ENCODE peak calls at places on chromosome 14, in five cellular contexts. One of them, this sample, is unnamed.

GRCh38 chr14:68723808-68724268 is 69.0 kb downstream of the ZFP36L1 start:
- DNase-seq in esophagus muscularis mucosa: no peak
- DNase-seq in GM23338: no peak
- DNase-seq in upper lobe of left lung: no peak
- DNase-seq in spleen: no peak
- DNase-seq in this sample: no peak

GRCh38 chr14:70919774-70920173 is 12.5 kb downstream of the PCNX1 start:
- DNase-seq in upper lobe of left lung: no peak
- DNase-seq in GM23338: peak; percentile 25
- DNase-seq in esophagus muscularis mucosa: no peak
- DNase-seq in spleen: no peak
- DNase-seq in this sample: no peak

GRCh38 chr14:39488600-39488999 is 56.4 kb upstream of the FBXO33 start:
- DNase-seq in upper lobe of left lung: no peak
- DNase-seq in esophagus muscularis mucosa: no peak
- DNase-seq in spleen: no peak
- DNase-seq in GM23338: peak; percentile 93
- DNase-seq in this sample: no peak

GRCh38 chr14:104072586-104072985 is 12.9 kb upstream of the ASPG start:
- DNase-seq in esophagus muscularis mucosa: no peak
- DNase-seq in upper lobe of left lung: no peak
- DNase-seq in spleen: no peak
- DNase-seq in GM23338: no peak
- DNase-seq in this sample: no peak

GRCh38 chr14:40100544-40101196 is 668.4 kb upstream of the FBXO33 start:
- DNase-seq in spleen: no peak
- DNase-seq in upper lobe of left lung: no peak
- DNase-seq in esophagus muscularis mucosa: no peak
- DNase-seq in GM23338: no peak
- DNase-seq in this sample: no peak

GRCh38 chr14:29906256-29906885 is 21.3 kb downstream of the PRKD1 start:
- DNase-seq in upper lobe of left lung: no peak
- DNase-seq in spleen: no peak
- DNase-seq in esophagus muscularis mucosa: no peak
- DNase-seq in GM23338: no peak
- DNase-seq in this sample: no peak

GRCh38 chr14:32588448-32589320 is 259.6 kb downstream of the AKAP6 start:
- DNase-seq in spleen: no peak
- DNase-seq in GM23338: peak; percentile 74
- DNase-seq in upper lobe of left lung: no peak
- DNase-seq in esophagus muscularis mucosa: no peak
- DNase-seq in this sample: no peak

GRCh38 chr14:51472881-51473280 is 178.8 kb upstream of the FRMD6 start:
- DNase-seq in spleen: no peak
- DNase-seq in esophagus muscularis mucosa: no peak
- DNase-seq in upper lobe of left lung: no peak
- DNase-seq in GM23338: no peak
- DNase-seq in this sample: no peak

GRCh38 chr14:31326111-31326510 is 94.2 kb downstream of the HEATR5A start:
- DNase-seq in spleen: no peak
- DNase-seq in esophagus muscularis mucosa: no peak
- DNase-seq in upper lobe of left lung: no peak
- DNase-seq in GM23338: no peak
- DNase-seq in this sample: no peak

GRCh38 chr14:51682411-51682810 is 30.7 kb downstream of the FRMD6 start:
- DNase-seq in spleen: no peak
- DNase-seq in esophagus muscularis mucosa: no peak
- DNase-seq in upper lobe of left lung: no peak
- DNase-seq in GM23338: no peak
- DNase-seq in this sample: no peak

GRCh38 chr14:72444701-72445100 is 449.2 kb downstream of the DPF3 start:
- DNase-seq in spleen: no peak
- DNase-seq in GM23338: no peak
- DNase-seq in esophagus muscularis mucosa: no peak
- DNase-seq in upper lobe of left lung: no peak
- DNase-seq in this sample: no peak

GRCh38 chr14:95518045-95518751 is 1.7 kb upstream of the SYNE3 start:
- DNase-seq in GM23338: no peak
- DNase-seq in esophagus muscularis mucosa: no peak
- DNase-seq in upper lobe of left lung: no peak
- DNase-seq in spleen: peak; percentile 58
- DNase-seq in this sample: no peak

GRCh38 chr14:93137864-93138263 is 22.1 kb upstream of the ITPK1 start:
- DNase-seq in spleen: no peak
- DNase-seq in upper lobe of left lung: peak; percentile 92
- DNase-seq in esophagus muscularis mucosa: no peak
- DNase-seq in GM23338: peak; percentile 38
- DNase-seq in this sample: no peak

GRCh38 chr14:102063808-102064429 is 22.9 kb downstream of the HSP90AA1 start:
- DNase-seq in GM23338: peak; percentile 24
- DNase-seq in esophagus muscularis mucosa: no peak
- DNase-seq in spleen: peak; percentile 33
- DNase-seq in upper lobe of left lung: no peak
- DNase-seq in this sample: no peak

GRCh38 chr14:51576899-51577298 is 74.8 kb upstream of the FRMD6 start:
- DNase-seq in GM23338: no peak
- DNase-seq in upper lobe of left lung: no peak
- DNase-seq in spleen: no peak
- DNase-seq in esophagus muscularis mucosa: no peak
- DNase-seq in this sample: no peak

GRCh38 chr14:74583689-74584434 is 28.2 kb downstream of the LTBP2 start:
- DNase-seq in spleen: peak; percentile 21
- DNase-seq in GM23338: no peak
- DNase-seq in esophagus muscularis mucosa: no peak
- DNase-seq in upper lobe of left lung: no peak
- DNase-seq in this sample: no peak

GRCh38 chr14:80981156-80981555 is 25.7 kb downstream of the TSHR start:
- DNase-seq in GM23338: no peak
- DNase-seq in esophagus muscularis mucosa: no peak
- DNase-seq in spleen: no peak
- DNase-seq in upper lobe of left lung: no peak
- DNase-seq in this sample: no peak

GRCh38 chr14:80977103-80977728 is 21.8 kb downstream of the TSHR start:
- DNase-seq in GM23338: peak; percentile 46
- DNase-seq in upper lobe of left lung: no peak
- DNase-seq in spleen: no peak
- DNase-seq in esophagus muscularis mucosa: no peak
- DNase-seq in this sample: no peak

GRCh38 chr14:80981673-80982072 is 26.3 kb downstream of the TSHR start:
- DNase-seq in spleen: no peak
- DNase-seq in esophagus muscularis mucosa: no peak
- DNase-seq in upper lobe of left lung: no peak
- DNase-seq in GM23338: no peak
- DNase-seq in this sample: no peak

GRCh38 chr14:80979951-80980350 is 24.5 kb downstream of the TSHR start:
- DNase-seq in upper lobe of left lung: no peak
- DNase-seq in spleen: no peak
- DNase-seq in esophagus muscularis mucosa: no peak
- DNase-seq in GM23338: no peak
- DNase-seq in this sample: no peak

GRCh38 chr14:80978403-80978802 is 23.0 kb downstream of the TSHR start:
- DNase-seq in esophagus muscularis mucosa: no peak
- DNase-seq in spleen: no peak
- DNase-seq in upper lobe of left lung: no peak
- DNase-seq in GM23338: peak; percentile 5
- DNase-seq in this sample: no peak
- H3K4me1 ChIP-seq in esophagus muscularis mucosa: peaks cover 20% of the 10 kb centered on the region
- H3K4me1 ChIP-seq in spleen: no peaks in the 10 kb centered on the region
- H3K4me1 ChIP-seq in upper lobe of left lung: no peaks in the 10 kb centered on the region
- H3K4me1 ChIP-seq in GM23338: no peaks in the 10 kb centered on the region
- H3K4me1 ChIP-seq in this sample: peaks cover 22% of the 10 kb centered on the region

GRCh38 chr14:88551094-88551870 is 3.5 kb downstream of the PTPN21 start:
- DNase-seq in upper lobe of left lung: peak; percentile 90
- DNase-seq in GM23338: peak; percentile 93
- DNase-seq in spleen: peak; percentile 86
- DNase-seq in esophagus muscularis mucosa: no peak
- DNase-seq in this sample: no peak
- TF ChIP-seq POLR2AphosphoS5 in upper lobe of left lung: peak; percentile 62
- TF ChIP-seq POLR2AphosphoS5 in GM23338: peak; percentile 60
- TF ChIP-seq POLR2AphosphoS5 in spleen: peak; percentile 67
- TF ChIP-seq POLR2AphosphoS5 in esophagus muscularis mucosa: peak; percentile 86
- TF ChIP-seq POLR2AphosphoS5 in this sample: peak; percentile 81

GRCh38 chr14:99573000-99573330 is 31.0 kb downstream of the CCDC85C start:
- DNase-seq in esophagus muscularis mucosa: no peak
- DNase-seq in spleen: no peak
- DNase-seq in upper lobe of left lung: peak; percentile 58
- DNase-seq in GM23338: no peak
- DNase-seq in this sample: no peak

GRCh38 chr14:99570542-99571302 is 33.3 kb downstream of the CCDC85C start:
- DNase-seq in GM23338: peak; percentile 83
- DNase-seq in esophagus muscularis mucosa: no peak
- DNase-seq in upper lobe of left lung: no peak
- DNase-seq in spleen: no peak
- DNase-seq in this sample: no peak

GRCh38 chr14:99573436-99574098 is 30.4 kb downstream of the CCDC85C start:
- DNase-seq in upper lobe of left lung: no peak
- DNase-seq in spleen: no peak
- DNase-seq in esophagus muscularis mucosa: no peak
- DNase-seq in GM23338: no peak
- DNase-seq in this sample: no peak

GRCh38 chr14:99571303-99571986 is 32.6 kb downstream of the CCDC85C start:
- DNase-seq in upper lobe of left lung: no peak
- DNase-seq in GM23338: no peak
- DNase-seq in esophagus muscularis mucosa: no peak
- DNase-seq in spleen: no peak
- DNase-seq in this sample: no peak

GRCh38 chr14:99572173-99572999 is 31.6 kb downstream of the CCDC85C start:
- DNase-seq in esophagus muscularis mucosa: no peak
- DNase-seq in spleen: no peak
- DNase-seq in upper lobe of left lung: no peak
- DNase-seq in GM23338: no peak
- DNase-seq in this sample: no peak
- H3K4me1 ChIP-seq in esophagus muscularis mucosa: peaks cover 100% of the 10 kb centered on the region
- H3K4me1 ChIP-seq in spleen: peaks cover 6% of the 10 kb centered on the region
- H3K4me1 ChIP-seq in upper lobe of left lung: peaks cover 85% of the 10 kb centered on the region
- H3K4me1 ChIP-seq in GM23338: peaks cover 72% of the 10 kb centered on the region
- H3K4me1 ChIP-seq in this sample: peaks cover 91% of the 10 kb centered on the region

GRCh38 chr14:91835920-91836843 is 31.2 kb downstream of the TC2N start:
- DNase-seq in spleen: peak; percentile 93
- DNase-seq in esophagus muscularis mucosa: no peak
- DNase-seq in GM23338: peak; percentile 94
- DNase-seq in upper lobe of left lung: peak; percentile 96
- DNase-seq in this sample: no peak
- TF ChIP-seq POLR2AphosphoS5 in spleen: peak; percentile 77
- TF ChIP-seq POLR2AphosphoS5 in esophagus muscularis mucosa: no peak
- TF ChIP-seq POLR2AphosphoS5 in GM23338: peak; percentile 74
- TF ChIP-seq POLR2AphosphoS5 in upper lobe of left lung: peak; percentile 78
- TF ChIP-seq POLR2AphosphoS5 in this sample: peak; percentile 55

DNA sequence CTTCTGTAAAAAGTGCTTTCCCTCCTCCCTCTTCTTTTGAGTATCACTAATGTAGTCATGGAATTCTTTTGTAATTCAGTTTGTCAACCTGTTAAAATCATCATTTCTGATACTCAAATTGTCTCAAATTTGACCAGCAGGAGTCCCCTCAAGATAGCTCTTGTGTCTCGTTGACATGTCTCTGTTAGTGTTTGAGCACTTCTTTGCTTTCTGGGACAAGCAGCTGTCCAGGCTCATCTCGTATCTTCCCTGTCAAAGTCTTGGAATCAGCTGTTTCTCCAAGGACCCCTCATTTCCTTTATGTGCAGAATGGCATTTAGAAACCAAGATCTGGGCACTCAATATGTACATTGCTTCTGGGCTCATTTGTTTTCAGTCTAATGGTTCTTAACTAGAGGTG is 10.7 kb downstream of the CIPC start:
- DNase-seq in esophagus muscularis mucosa: no peak
- DNase-seq in spleen: no peak
- DNase-seq in upper lobe of left lung: no peak
- DNase-seq in GM23338: no peak
- DNase-seq in this sample: no peak
- H3K4me1 ChIP-seq in esophagus muscularis mucosa: peaks cover 82% of the 10 kb centered on the region
- H3K4me1 ChIP-seq in spleen: no peaks in the 10 kb centered on the region
- H3K4me1 ChIP-seq in upper lobe of left lung: peaks cover 18% of the 10 kb centered on the region
- H3K4me1 ChIP-seq in GM23338: peaks cover 49% of the 10 kb centered on the region
- H3K4me1 ChIP-seq in this sample: peaks cover 67% of the 10 kb centered on the region

GRCh38 chr14:24679248-24680085 is 45.5 kb upstream of the GZMB start:
- DNase-seq in spleen: no peak
- DNase-seq in upper lobe of left lung: no peak
- DNase-seq in GM23338: no peak
- DNase-seq in esophagus muscularis mucosa: no peak
- DNase-seq in this sample: no peak

GRCh38 chr14:24681056-24681455 is 47.1 kb upstream of the GZMB start:
- DNase-seq in upper lobe of left lung: no peak
- DNase-seq in esophagus muscularis mucosa: no peak
- DNase-seq in GM23338: no peak
- DNase-seq in spleen: no peak
- DNase-seq in this sample: no peak

GRCh38 chr14:24677956-24678355 is 44.0 kb upstream of the GZMB start:
- DNase-seq in spleen: no peak
- DNase-seq in upper lobe of left lung: no peak
- DNase-seq in GM23338: no peak
- DNase-seq in esophagus muscularis mucosa: no peak
- DNase-seq in this sample: no peak

GRCh38 chr14:24680516-24680915 is 46.5 kb upstream of the GZMB start:
- DNase-seq in spleen: no peak
- DNase-seq in upper lobe of left lung: no peak
- DNase-seq in esophagus muscularis mucosa: no peak
- DNase-seq in GM23338: no peak
- DNase-seq in this sample: no peak

DNA sequence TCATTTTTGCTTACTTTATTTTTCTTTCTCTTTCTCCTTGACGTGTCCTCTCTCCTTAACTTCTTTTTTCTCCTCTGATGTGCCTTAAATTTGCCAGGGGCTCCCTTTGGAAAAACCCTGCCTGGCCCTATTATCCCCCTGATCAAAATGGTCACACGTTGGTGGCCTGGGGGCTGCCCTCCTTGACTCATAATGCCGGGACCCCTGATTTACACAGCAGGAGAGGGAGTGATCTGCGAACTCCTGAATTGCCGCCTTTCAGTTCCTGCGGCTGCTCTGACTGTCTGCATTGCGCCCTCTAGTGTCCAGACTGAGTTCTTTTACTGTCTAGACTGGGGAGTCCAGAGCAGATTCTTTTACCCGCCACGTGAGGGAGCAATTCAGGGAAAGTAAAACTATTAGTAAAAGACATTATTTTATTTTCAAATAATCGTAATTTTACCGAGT is 44.8 kb upstream of the GZMB start:
- DNase-seq in esophagus muscularis mucosa: no peak
- DNase-seq in upper lobe of left lung: no peak
- DNase-seq in GM23338: peak; percentile 93
- DNase-seq in spleen: peak; percentile 88
- DNase-seq in this sample: no peak
- TF ChIP-seq POLR2AphosphoS5 in esophagus muscularis mucosa: no peak
- TF ChIP-seq POLR2AphosphoS5 in upper lobe of left lung: no peak
- TF ChIP-seq POLR2AphosphoS5 in GM23338: no peak
- TF ChIP-seq POLR2AphosphoS5 in spleen: peak; percentile 7
- TF ChIP-seq POLR2AphosphoS5 in this sample: no peak

DNA sequence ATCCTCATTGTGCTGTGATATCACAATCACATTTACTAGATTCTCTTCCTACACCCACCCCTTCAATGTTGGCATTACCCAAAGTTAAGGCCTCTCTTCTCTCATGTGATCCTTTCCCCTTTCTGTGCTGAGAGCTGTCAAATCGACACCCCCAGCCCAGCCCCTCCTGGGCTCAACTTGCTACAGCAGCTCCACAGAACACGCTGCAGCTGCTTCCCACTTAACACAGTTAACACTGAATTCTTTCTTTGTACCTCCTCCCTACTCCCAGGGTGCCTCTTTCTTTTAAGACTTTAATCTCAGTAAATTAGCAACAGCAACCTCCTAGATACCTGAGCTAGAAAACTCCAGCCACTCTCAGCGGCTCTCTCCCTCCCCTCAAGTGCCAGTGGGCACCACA is 17.8 kb downstream of the SPTB start:
- DNase-seq in esophagus muscularis mucosa: no peak
- DNase-seq in GM23338: peak; percentile 37
- DNase-seq in spleen: no peak
- DNase-seq in upper lobe of left lung: no peak
- DNase-seq in this sample: no peak
- H3K4me1 ChIP-seq in esophagus muscularis mucosa: no peaks in the 10 kb centered on the region
- H3K4me1 ChIP-seq in GM23338: peaks cover 19% of the 10 kb centered on the region
- H3K4me1 ChIP-seq in spleen: no peaks in the 10 kb centered on the region
- H3K4me1 ChIP-seq in upper lobe of left lung: no peaks in the 10 kb centered on the region
- H3K4me1 ChIP-seq in this sample: no peaks in the 10 kb centered on the region